ENCODE peak calls at places on chromosomes 5 and 9, in four cellular contexts. Z, N, S and X are unnamed samples.

GRCh38 chr5:100900796-100901731 is 2.0 kb downstream of the ST8SIA4 start:
- DNase-seq in S (peak), N (no peak), Z (no peak), X (peak)

GRCh38 chr5:173029499-173029921 is 26.6 kb upstream of the CREBRF start:
- DNase-seq in N (no peak), Z (no peak), S (no peak), X (no peak)

GRCh38 chr5:59067976-59068651 is 485.2 kb downstream of the RAB3C start:
- DNase-seq in N (no peak), S (no peak), Z (no peak), X (no peak)

GRCh38 chr9:107422189-107422802 is 67.3 kb downstream of the KLF4 start:
- DNase-seq in S (peak), Z (peak), N (peak), X (peak)

GRCh38 chr5:61966991-61967390 is 339.0 kb upstream of the KIF2A start:
- DNase-seq in N (no peak), S (no peak), Z (no peak), X (no peak)

GRCh38 chr9:70412678-70413426 is 1.6 kb downstream of the KLF9 start:
- DNase-seq in N (no peak), Z (peak), S (peak), X (peak)

GRCh38 chr5:126777974-126778674 is 1.2 kb downstream of the LMNB1 start:
- DNase-seq in Z (peak), N (peak), S (peak), X (peak)

GRCh38 chr5:79858097-79858723 is 132.9 kb downstream of the MTX3 start:
- DNase-seq in Z (peak), N (peak), S (peak), X (peak)

GRCh38 chr5:137263319-137263718 is 235.8 kb downstream of the SPOCK1 start:
- DNase-seq in N (no peak), S (no peak), Z (no peak), X (no peak)

GRCh38 chr9:6049798-6050197 is 34.4 kb upstream of the RANBP6 start:
- DNase-seq in Z (peak), N (peak), S (no peak), X (no peak)

GRCh38 chr5:106399381-106399780 is 1271.4 kb downstream of the EFNA5 start:
- DNase-seq in Z (no peak), N (no peak), S (no peak), X (peak)

GRCh38 chr5:10695055-10695649 is 65.9 kb downstream of the DAP start:
- DNase-seq in N (no peak), Z (peak), S (peak), X (peak)
- TF ChIP-seq CTCF in N (peak), Z (peak), S (peak), X (peak)

GRCh38 chr9:69018688-69019087 is 4.8 kb upstream of the PRKACG start:
- DNase-seq in Z (no peak), S (no peak), N (no peak), X (no peak)
- TF ChIP-seq CTCF in Z (no peak), S (no peak), N (no peak), X (no peak)

DNA sequence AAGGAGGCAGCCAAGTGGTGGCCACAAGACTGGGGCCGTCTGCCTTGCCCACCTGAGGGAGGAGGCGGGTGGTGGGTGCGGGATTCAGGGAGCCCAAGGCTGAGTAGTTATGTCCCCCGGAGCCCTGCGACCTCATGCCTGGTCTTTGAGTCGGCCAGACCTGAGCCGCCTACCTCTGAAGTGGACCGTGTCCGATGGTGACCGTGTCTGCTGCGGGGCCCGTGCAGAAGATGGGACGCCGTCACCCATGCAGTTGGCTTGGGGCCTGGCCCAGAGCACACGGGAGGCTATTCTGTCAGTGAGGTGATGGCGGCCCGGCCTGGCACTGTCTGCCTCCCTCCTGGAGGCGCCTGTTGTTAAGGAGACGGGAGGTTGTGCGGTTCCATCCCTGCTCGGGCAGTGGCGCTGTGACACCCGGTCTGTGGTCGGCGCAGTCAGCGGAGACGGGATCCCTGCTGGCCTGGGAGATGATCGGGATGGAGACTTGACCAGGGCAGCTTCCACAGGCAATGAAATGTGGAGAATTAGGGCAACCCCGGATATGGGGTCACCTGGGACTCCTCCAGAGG is 62.5 kb upstream of the FCN2 start:
- DNase-seq in Z (no peak), S (no peak), N (no peak), X (no peak)
- TF ChIP-seq CTCF in Z (no peak), S (no peak), N (no peak), X (no peak)

GRCh38 chr5:131406076-131406475 is 142.2 kb downstream of the CDC42SE2 start:
- DNase-seq in Z (no peak), N (no peak), S (no peak), X (no peak)
- TF ChIP-seq CTCF in Z (no peak), N (no peak), S (no peak), X (no peak)

DNA sequence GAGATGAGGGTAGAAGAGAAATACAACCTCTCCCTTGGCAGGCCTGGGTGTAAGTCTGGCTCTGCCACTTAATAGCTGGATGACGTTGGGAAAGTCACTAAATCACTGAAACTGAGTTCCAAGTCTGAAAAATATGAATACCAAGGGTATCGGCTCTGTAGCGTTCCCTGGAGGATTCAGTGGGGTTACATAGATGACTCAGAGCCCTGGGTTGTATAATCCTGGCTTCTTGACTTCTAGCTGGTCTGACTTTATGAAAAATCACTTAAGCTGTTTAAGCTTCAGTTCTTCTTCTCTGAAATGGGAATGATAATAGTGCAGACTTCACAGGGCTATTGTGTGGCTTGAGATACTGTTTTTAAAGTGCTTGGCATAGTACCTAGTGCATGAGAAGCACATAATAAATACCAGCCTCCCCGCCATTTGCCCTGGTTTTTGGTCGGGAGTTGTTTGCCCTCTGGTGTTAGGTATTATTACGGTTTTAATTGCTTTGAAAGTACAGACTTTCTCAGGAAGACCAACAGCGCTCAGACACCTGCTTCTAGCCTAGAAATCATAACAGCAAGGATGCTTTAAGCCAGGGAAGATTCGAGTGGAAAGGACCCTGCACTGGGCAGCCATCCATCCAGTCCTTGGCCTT is 43.0 kb downstream of the CYFIP2 start:
- DNase-seq in S (no peak), N (no peak), Z (peak), X (peak)
- TF ChIP-seq CTCF in S (peak), N (peak), Z (peak), X (peak)

GRCh38 chr9:35691757-35692301 is 2.1 kb upstream of the TPM2 start:
- DNase-seq in N (no peak), S (no peak), Z (no peak), X (no peak)

GRCh38 chr9:35690447-35691324 is 961 bp upstream of the TPM2 start:
- DNase-seq in S (peak), Z (peak), N (no peak), X (peak)

GRCh38 chr9:35689351-35689600 is 449 bp downstream of the TPM2 start:
- DNase-seq in N (no peak), S (no peak), Z (no peak), X (no peak)

GRCh38 chr9:35689601-35690446 is at the start of gene TPM2:
- DNase-seq in Z (peak), N (peak), S (peak), X (peak)

DNA sequence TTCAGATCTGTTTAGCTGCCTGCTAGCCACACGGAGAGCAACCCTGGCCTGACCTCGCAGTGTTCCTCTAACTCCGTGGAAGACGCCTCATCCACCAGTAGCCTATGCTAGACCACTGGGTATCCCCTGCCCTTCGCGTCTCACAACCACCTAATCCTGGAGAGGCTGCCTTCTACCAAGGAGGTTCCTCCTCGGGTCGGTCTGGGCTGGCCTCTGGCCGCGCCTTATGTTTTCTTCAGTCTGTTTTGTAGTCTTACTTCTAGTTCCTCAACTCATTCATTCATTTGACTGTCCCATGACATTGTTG is 1.6 kb upstream of the TPM2 start:
- DNase-seq in N (no peak), Z (no peak), S (no peak), X (no peak)
- TF ChIP-seq CTCF in N (no peak), Z (no peak), S (no peak), X (no peak)

GRCh38 chr9:36401179-36401740 is 1.2 kb upstream of the RNF38 start:
- DNase-seq in Z (peak), N (peak), S (no peak), X (peak)

GRCh38 chr9:36399980-36400331 is at the start of gene RNF38:
- DNase-seq in S (no peak), Z (no peak), N (no peak), X (no peak)

GRCh38 chr9:36401897-36402480 is 1.9 kb upstream of the RNF38 start:
- DNase-seq in S (no peak), N (no peak), Z (no peak), X (no peak)

GRCh38 chr9:36398745-36399144 is 1.3 kb downstream of the RNF38 start:
- DNase-seq in N (no peak), S (no peak), Z (peak), X (peak)

GRCh38 chr9:36400332-36401178 is 486 bp upstream of the RNF38 start:
- DNase-seq in S (peak), Z (peak), N (peak), X (peak)
- TF ChIP-seq CTCF in S (peak), Z (no peak), N (no peak), X (no peak)

GRCh38 chr9:23322392-23322791 is 503.6 kb downstream of the ELAVL2 start:
- DNase-seq in N (no peak), Z (no peak), S (no peak), X (no peak)
- TF ChIP-seq CTCF in N (no peak), Z (peak), S (no peak), X (peak)

GRCh38 chr5:140347382-140347781 is 979 bp upstream of the HBEGF start:
- DNase-seq in S (no peak), Z (no peak), N (no peak), X (no peak)

GRCh38 chr5:140344683-140345423 is 1.6 kb downstream of the HBEGF start:
- DNase-seq in S (no peak), N (no peak), Z (no peak), X (no peak)

GRCh38 chr5:140345919-140346347 is 470 bp downstream of the HBEGF start:
- DNase-seq in S (peak), Z (peak), N (no peak), X (peak)

GRCh38 chr5:140348104-140348503 is 1.7 kb upstream of the HBEGF start:
- DNase-seq in N (no peak), S (no peak), Z (no peak), X (no peak)

DNA sequence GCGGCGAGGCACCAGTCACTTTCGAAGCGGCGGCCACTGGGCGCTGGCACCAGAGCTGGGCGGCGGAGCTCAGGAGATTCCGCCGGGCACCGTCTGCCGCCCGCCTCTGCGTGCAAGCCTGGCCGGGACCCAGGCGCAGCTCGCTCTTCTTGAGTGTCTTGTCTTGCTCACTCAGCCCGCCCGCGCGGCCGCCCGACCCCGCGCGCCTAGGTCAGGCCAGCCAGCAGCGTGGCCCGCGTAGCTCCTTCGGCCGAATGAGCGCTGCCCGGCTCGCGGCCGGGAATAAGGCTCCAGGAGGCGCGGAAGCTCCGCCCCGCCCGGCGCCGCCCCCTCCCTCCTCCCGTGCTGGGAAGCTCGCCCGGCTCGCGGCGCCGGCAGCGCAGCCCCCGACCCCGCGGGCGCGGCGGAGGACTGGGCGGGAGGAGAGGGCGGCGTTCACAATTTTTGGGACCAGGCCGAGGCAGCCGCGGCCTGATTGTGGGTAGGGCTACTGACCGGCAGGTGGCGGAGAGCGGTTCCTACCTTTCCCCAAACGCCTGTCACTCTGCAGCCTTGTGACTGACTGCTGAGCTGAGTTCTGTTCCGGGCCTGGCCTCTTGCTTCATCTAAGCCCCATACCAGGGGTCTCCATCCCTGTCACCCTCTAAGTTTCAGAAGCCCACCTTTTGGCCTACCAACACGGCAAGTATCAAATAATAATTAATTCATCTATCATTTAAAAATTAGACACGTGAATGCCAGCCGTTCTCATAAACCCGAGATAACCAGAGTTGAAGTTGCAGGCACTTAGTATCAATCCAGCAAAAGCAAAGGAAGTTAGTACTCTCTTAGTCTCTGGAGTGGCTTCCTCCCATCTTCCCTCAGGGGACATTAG is at the start of gene HBEGF:
- DNase-seq in S (peak), Z (peak), N (peak), X (peak)
- TF ChIP-seq CTCF in S (peak), Z (peak), N (peak), X (peak)

DNA sequence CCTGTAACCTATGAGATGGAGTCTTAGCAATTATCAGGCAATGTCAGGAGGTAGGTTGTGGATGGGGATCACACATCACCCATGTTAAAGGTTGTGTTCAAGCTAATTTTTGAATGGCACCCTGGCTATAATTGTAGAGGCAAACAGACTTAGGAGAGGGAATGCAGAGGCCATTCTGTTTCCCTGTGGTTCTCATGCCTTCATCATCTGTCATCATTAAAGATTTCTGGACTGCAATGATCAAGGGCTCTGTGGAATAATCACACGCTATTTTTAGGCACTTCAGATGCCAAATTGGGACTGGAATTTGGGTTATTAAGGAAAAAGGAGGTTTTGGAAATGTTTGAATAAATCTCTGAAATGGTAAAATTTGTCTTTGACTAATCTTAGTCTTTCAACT is 1065.4 kb downstream of the TAF11L14 start:
- DNase-seq in Z (peak), S (no peak), N (no peak), X (no peak)
- TF ChIP-seq CTCF in Z (no peak), S (no peak), N (no peak), X (no peak)